ENCODE peak calls at places on chromosomes 11 and 22, in eight cellular contexts. E, M, S, J, P, W, U and D are unnamed samples.

GRCh38 chr11:71447791-71448256 is 369 bp downstream of the DHCR7 start:
- DNase-seq in E (peak), M (peak), S (no peak), J (peak), P (peak), W (no peak), U (peak), D (peak)

GRCh38 chr11:129703846-129704245 is 111.8 kb upstream of the TMEM45B start:
- DNase-seq in E (no peak), M (peak), S (peak), J (peak), P (no peak), W (no peak), U (no peak), D (no peak)

GRCh38 chr11:32034149-32034548 is 56.7 kb upstream of the RCN1 start:
- DNase-seq in E (no peak), M (no peak), S (no peak), J (no peak), P (no peak), W (no peak), U (no peak), D (no peak)

GRCh38 chr11:106331163-106331562 is 253.7 kb downstream of the AASDHPPT start:
- DNase-seq in E (no peak), M (no peak), S (no peak), J (no peak), P (no peak), W (no peak), U (no peak), D (no peak)

GRCh38 chr22:40721266-40721665 is 42.0 kb downstream of the MCHR1 start:
- DNase-seq in E (no peak), M (peak), S (no peak), J (peak), P (no peak), W (no peak), U (no peak), D (no peak)

GRCh38 chr11:33258631-33259184 is 1.5 kb downstream of the HIPK3 start:
- DNase-seq in E (no peak), M (no peak), S (no peak), J (no peak), P (no peak), W (peak), U (no peak), D (peak)

GRCh38 chr22:30348837-30349236 is 7.9 kb downstream of the SF3A1 start:
- DNase-seq in E (no peak), M (no peak), S (no peak), J (no peak), P (no peak), W (no peak), U (no peak), D (no peak)

GRCh38 chr22:35638408-35638807 is 9.8 kb upstream of the APOL6 start:
- DNase-seq in E (no peak), M (peak), S (no peak), J (no peak), P (no peak), W (no peak), U (no peak), D (no peak)

GRCh38 chr11:62726156-62727006 is 876 bp downstream of the HNRNPUL2 start:
- DNase-seq in E (no peak), M (no peak), S (no peak), J (no peak), P (peak), W (peak), U (no peak), D (no peak)

GRCh38 chr22:37304595-37305343 is 22.5 kb downstream of the CYTH4 start:
- DNase-seq in E (no peak), M (no peak), S (no peak), J (peak), P (no peak), W (no peak), U (no peak), D (no peak)

GRCh38 chr22:48719978-48720661 is 1107.6 kb downstream of the BRD1 start:
- DNase-seq in E (no peak), M (no peak), S (peak), J (peak), P (no peak), W (peak), U (no peak), D (no peak)

GRCh38 chr11:16052750-16053149 is 303.6 kb downstream of the SOX6 start:
- DNase-seq in E (no peak), M (no peak), S (no peak), J (no peak), P (no peak), W (no peak), U (no peak), D (no peak)

GRCh38 chr11:104254347-104254746 is 90.4 kb upstream of the PDGFD start:
- DNase-seq in E (peak), M (peak), S (peak), J (peak), P (no peak), W (peak), U (no peak), D (peak)

GRCh38 chr22:44099696-44100095 is 75.6 kb downstream of the PARVB start:
- DNase-seq in E (no peak), M (no peak), S (no peak), J (no peak), P (no peak), W (no peak), U (no peak), D (no peak)

GRCh38 chr11:70185348-70186055 is 17.6 kb upstream of the FADD start:
- DNase-seq in E (no peak), M (no peak), S (no peak), J (no peak), P (no peak), W (no peak), U (no peak), D (no peak)

GRCh38 chr22:20205964-20206708 is 55.3 kb upstream of the CCDC188 start:
- DNase-seq in E (peak), M (peak), S (no peak), J (no peak), P (peak), W (peak), U (peak), D (peak)

GRCh38 chr11:115558635-115559034 is 54.4 kb upstream of the CADM1 start:
- DNase-seq in E (no peak), M (no peak), S (no peak), J (no peak), P (no peak), W (no peak), U (no peak), D (no peak)

GRCh38 chr22:24119476-24119875 is 61.8 kb upstream of the SUSD2 start:
- DNase-seq in E (no peak), M (no peak), S (no peak), J (no peak), P (no peak), W (no peak), U (no peak), D (no peak)

GRCh38 chr11:86069408-86070086 is 663 bp upstream of the PICALM start:
- DNase-seq in E (no peak), M (peak), S (peak), J (peak), P (no peak), W (no peak), U (no peak), D (peak)

GRCh38 chr11:32334822-32335221 is 100.5 kb downstream of the WT1 start:
- DNase-seq in E (peak), M (peak), S (no peak), J (peak), P (no peak), W (peak), U (no peak), D (peak)